ENCODE peak calls at places on chromosomes 12 and 14, in ten cellular contexts. One of them, this sample, is unnamed.

GRCh38 chr14:77603654-77604270 is 12.7 kb downstream of the SPTLC2 start:
- DNase-seq in A549: peak; percentile 53
- DNase-seq in HFF-Myc: no peak
- DNase-seq in K562: peak; percentile 58
- DNase-seq in DND-41: no peak
- DNase-seq in PC-3: peak; percentile 35
- DNase-seq in cardiac fibroblast: no peak
- DNase-seq in fibroblast of lung: peak; percentile 25
- DNase-seq in ovary: no peak
- DNase-seq in Calu3: peak; percentile 19
- DNase-seq in this sample: no peak

GRCh38 chr12:12265571-12266388 is 1.1 kb downstream of the LRP6 start:
- DNase-seq in fibroblast of lung: peak; percentile 66
- DNase-seq in Calu3: no peak
- DNase-seq in cardiac fibroblast: peak; percentile 54
- DNase-seq in ovary: no peak
- DNase-seq in K562: peak; percentile 44
- DNase-seq in HFF-Myc: no peak
- DNase-seq in PC-3: peak; percentile 44
- DNase-seq in A549: peak; percentile 35
- DNase-seq in DND-41: no peak
- DNase-seq in this sample: no peak

GRCh38 chr12:12734561-12735071 is 17.4 kb downstream of the CDKN1B start:
- DNase-seq in K562: no peak
- DNase-seq in ovary: no peak
- DNase-seq in cardiac fibroblast: peak; percentile 39
- DNase-seq in PC-3: no peak
- DNase-seq in Calu3: no peak
- DNase-seq in fibroblast of lung: no peak
- DNase-seq in A549: no peak
- DNase-seq in HFF-Myc: no peak
- DNase-seq in DND-41: no peak
- DNase-seq in this sample: peak; percentile 75

GRCh38 chr12:51887476-51888315 is at the start of gene ANKRD33:
- DNase-seq in K562: peak; percentile 73
- DNase-seq in HFF-Myc: no peak
- DNase-seq in ovary: no peak
- DNase-seq in fibroblast of lung: peak; percentile 28
- DNase-seq in DND-41: no peak
- DNase-seq in Calu3: peak; percentile 37
- DNase-seq in PC-3: no peak
- DNase-seq in cardiac fibroblast: no peak
- DNase-seq in A549: no peak
- DNase-seq in this sample: no peak

GRCh38 chr14:71247106-71247505 is 339.8 kb downstream of the PCNX1 start:
- DNase-seq in Calu3: no peak
- DNase-seq in DND-41: no peak
- DNase-seq in K562: no peak
- DNase-seq in cardiac fibroblast: peak; percentile 38
- DNase-seq in ovary: no peak
- DNase-seq in HFF-Myc: no peak
- DNase-seq in fibroblast of lung: no peak
- DNase-seq in A549: no peak
- DNase-seq in PC-3: no peak
- DNase-seq in this sample: no peak

GRCh38 chr12:130775953-130776856 is 60.1 kb upstream of the RIMBP2 start:
- DNase-seq in HFF-Myc: no peak
- DNase-seq in A549: peak; percentile 65
- DNase-seq in Calu3: peak; percentile 82
- DNase-seq in cardiac fibroblast: peak; percentile 81
- DNase-seq in ovary: no peak
- DNase-seq in PC-3: peak; percentile 88
- DNase-seq in DND-41: no peak
- DNase-seq in K562: peak; percentile 35
- DNase-seq in fibroblast of lung: peak; percentile 96
- DNase-seq in this sample: peak; percentile 46

GRCh38 chr14:69500096-69500495 is 15.6 kb downstream of the PLEKHD1 start:
- DNase-seq in Calu3: no peak
- DNase-seq in K562: no peak
- DNase-seq in ovary: no peak
- DNase-seq in PC-3: no peak
- DNase-seq in A549: no peak
- DNase-seq in cardiac fibroblast: no peak
- DNase-seq in DND-41: no peak
- DNase-seq in fibroblast of lung: no peak
- DNase-seq in HFF-Myc: no peak
- DNase-seq in this sample: no peak

GRCh38 chr14:69005432-69006148 is 26.5 kb upstream of the ACTN1 start:
- DNase-seq in K562: peak; percentile 20
- DNase-seq in ovary: peak; percentile 36
- DNase-seq in DND-41: no peak
- DNase-seq in HFF-Myc: peak; percentile 85
- DNase-seq in cardiac fibroblast: peak; percentile 94
- DNase-seq in fibroblast of lung: peak; percentile 77
- DNase-seq in PC-3: peak; percentile 91
- DNase-seq in A549: peak; percentile 70
- DNase-seq in Calu3: peak; percentile 71
- DNase-seq in this sample: peak; percentile 61

GRCh38 chr14:55536208-55536708 is 43.7 kb upstream of the KTN1 start:
- DNase-seq in fibroblast of lung: no peak
- DNase-seq in DND-41: no peak
- DNase-seq in K562: no peak
- DNase-seq in ovary: no peak
- DNase-seq in A549: no peak
- DNase-seq in Calu3: no peak
- DNase-seq in PC-3: peak; percentile 43
- DNase-seq in HFF-Myc: no peak
- DNase-seq in cardiac fibroblast: no peak
- DNase-seq in this sample: no peak

GRCh38 chr14:55535521-55536207 is 44.3 kb upstream of the KTN1 start:
- DNase-seq in HFF-Myc: no peak
- DNase-seq in Calu3: no peak
- DNase-seq in ovary: no peak
- DNase-seq in fibroblast of lung: no peak
- DNase-seq in K562: no peak
- DNase-seq in PC-3: peak; percentile 88
- DNase-seq in A549: no peak
- DNase-seq in cardiac fibroblast: peak; percentile 32
- DNase-seq in DND-41: no peak
- DNase-seq in this sample: no peak

GRCh38 chr14:55530464-55530863 is 49.5 kb upstream of the KTN1 start:
- DNase-seq in DND-41: no peak
- DNase-seq in cardiac fibroblast: no peak
- DNase-seq in A549: no peak
- DNase-seq in K562: no peak
- DNase-seq in PC-3: no peak
- DNase-seq in fibroblast of lung: no peak
- DNase-seq in HFF-Myc: no peak
- DNase-seq in ovary: no peak
- DNase-seq in Calu3: no peak
- DNase-seq in this sample: no peak

GRCh38 chr14:55533960-55534359 is 46.0 kb upstream of the KTN1 start:
- DNase-seq in cardiac fibroblast: no peak
- DNase-seq in PC-3: no peak
- DNase-seq in K562: no peak
- DNase-seq in ovary: no peak
- DNase-seq in DND-41: no peak
- DNase-seq in fibroblast of lung: no peak
- DNase-seq in HFF-Myc: no peak
- DNase-seq in A549: no peak
- DNase-seq in Calu3: no peak
- DNase-seq in this sample: no peak

DNA sequence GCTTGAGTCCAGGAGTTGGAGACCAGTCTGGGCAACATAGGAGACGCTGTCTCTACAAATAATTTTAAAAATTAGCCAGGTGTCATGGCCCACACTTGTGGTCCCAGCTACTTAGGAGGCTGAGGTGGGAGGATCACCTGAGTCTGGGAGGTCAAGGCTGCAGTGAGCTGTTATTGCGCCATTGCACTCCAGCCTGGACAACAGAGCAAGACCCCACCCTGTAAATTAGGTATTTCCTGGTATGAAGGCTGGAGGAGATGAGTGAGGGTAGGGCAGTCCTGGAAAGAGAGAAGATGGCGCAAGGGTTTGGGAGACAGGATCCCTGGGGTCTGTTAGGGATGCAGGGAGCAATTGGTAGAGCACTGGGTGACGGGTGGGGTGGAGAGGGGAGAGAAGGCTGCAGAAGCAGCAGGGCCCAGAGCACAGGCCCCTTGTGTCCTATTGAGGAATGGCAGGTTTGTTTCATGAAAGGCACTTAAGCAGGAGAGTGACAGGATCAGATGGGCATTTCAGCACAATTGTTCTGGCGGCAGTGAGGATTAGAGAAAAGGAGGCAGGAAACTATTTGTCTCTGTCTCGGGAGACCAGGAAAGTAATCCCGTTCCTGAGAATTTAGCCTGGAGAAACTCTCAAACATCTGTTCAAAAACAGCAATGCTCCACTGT is 47.2 kb upstream of the KTN1 start:
- DNase-seq in fibroblast of lung: no peak
- DNase-seq in K562: no peak
- DNase-seq in cardiac fibroblast: no peak
- DNase-seq in ovary: no peak
- DNase-seq in A549: no peak
- DNase-seq in Calu3: no peak
- DNase-seq in PC-3: peak; percentile 27
- DNase-seq in HFF-Myc: no peak
- DNase-seq in DND-41: no peak
- DNase-seq in this sample: no peak
- TF ChIP-seq CTCF in fibroblast of lung: no peak
- TF ChIP-seq CTCF in K562: no peak
- TF ChIP-seq CTCF in cardiac fibroblast: peak; percentile 34
- TF ChIP-seq CTCF in ovary: no peak
- TF ChIP-seq CTCF in A549: no peak
- TF ChIP-seq CTCF in Calu3: no peak
- TF ChIP-seq CTCF in PC-3: peak; percentile 49
- TF ChIP-seq CTCF in HFF-Myc: peak; percentile 18
- TF ChIP-seq CTCF in DND-41: no peak
- TF ChIP-seq CTCF in this sample: no peak

DNA sequence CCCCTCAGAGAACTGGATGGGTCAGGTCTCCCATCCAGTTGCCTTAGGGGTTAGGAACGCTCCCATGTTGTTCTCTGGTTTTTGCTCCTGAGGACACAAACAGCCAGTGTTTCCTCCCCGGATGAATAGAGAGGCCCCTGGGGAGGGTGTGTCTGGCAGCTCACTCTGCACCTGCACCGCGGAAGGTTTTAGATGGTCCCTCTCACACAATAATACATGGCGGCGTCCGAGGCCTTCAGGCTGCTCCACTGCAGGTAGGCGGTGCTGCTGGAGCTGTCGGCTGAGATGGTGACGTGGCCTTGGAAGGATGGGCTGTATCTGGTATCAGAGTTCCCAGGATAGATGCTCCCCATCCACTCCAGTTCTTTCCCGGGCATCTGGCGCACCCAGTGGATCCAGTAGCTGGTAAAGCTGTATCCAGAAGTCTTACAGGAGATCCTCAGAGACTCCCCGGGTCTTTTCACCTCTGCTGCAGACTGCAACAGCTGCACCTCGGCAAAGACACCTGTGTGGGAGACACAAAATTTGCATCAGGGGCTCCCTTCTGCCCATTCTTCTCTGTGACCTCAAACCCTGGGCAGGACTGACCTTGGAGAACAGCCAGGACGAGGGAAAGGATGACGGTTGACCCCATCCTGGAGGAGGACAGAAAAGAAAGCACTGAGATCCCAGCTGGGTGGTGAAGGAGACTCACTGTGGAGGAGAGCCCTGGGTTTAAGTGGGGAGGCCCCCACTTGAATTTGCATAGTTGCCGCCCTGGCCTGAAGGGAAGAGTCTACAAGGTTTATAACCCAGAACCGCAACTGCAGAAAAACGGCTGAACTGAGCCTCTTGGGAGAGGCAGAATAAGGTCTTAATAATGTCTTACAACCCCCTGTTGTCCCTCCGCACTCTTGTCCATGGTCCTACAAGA is 1324.8 kb downstream of the TMEM121 start:
- DNase-seq in DND-41: no peak
- DNase-seq in PC-3: no peak
- DNase-seq in fibroblast of lung: no peak
- DNase-seq in HFF-Myc: no peak
- DNase-seq in Calu3: no peak
- DNase-seq in K562: no peak
- DNase-seq in A549: no peak
- DNase-seq in cardiac fibroblast: no peak
- DNase-seq in ovary: no peak
- DNase-seq in this sample: no peak
- TF ChIP-seq CTCF in DND-41: no peak
- TF ChIP-seq CTCF in PC-3: no peak
- TF ChIP-seq CTCF in fibroblast of lung: no peak
- TF ChIP-seq CTCF in HFF-Myc: no peak
- TF ChIP-seq CTCF in Calu3: no peak
- TF ChIP-seq CTCF in K562: no peak
- TF ChIP-seq CTCF in A549: no peak
- TF ChIP-seq CTCF in cardiac fibroblast: no peak
- TF ChIP-seq CTCF in ovary: no peak
- TF ChIP-seq CTCF in this sample: no peak

GRCh38 chr12:3275171-3276041 is 198.2 kb downstream of the TSPAN9 start:
- DNase-seq in K562: peak; percentile 63
- DNase-seq in DND-41: peak; percentile 69
- DNase-seq in cardiac fibroblast: peak; percentile 80
- DNase-seq in ovary: peak; percentile 86
- DNase-seq in A549: peak; percentile 62
- DNase-seq in Calu3: peak; percentile 85
- DNase-seq in HFF-Myc: no peak
- DNase-seq in fibroblast of lung: peak; percentile 66
- DNase-seq in PC-3: peak; percentile 81
- DNase-seq in this sample: no peak
- TF ChIP-seq CTCF in K562: peak; percentile 87
- TF ChIP-seq CTCF in DND-41: peak; percentile 96
- TF ChIP-seq CTCF in cardiac fibroblast: peak; percentile 98
- TF ChIP-seq CTCF in ovary: peak; percentile 96
- TF ChIP-seq CTCF in A549: peak; percentile 94
- TF ChIP-seq CTCF in Calu3: peak; percentile 84
- TF ChIP-seq CTCF in HFF-Myc: peak; percentile 98
- TF ChIP-seq CTCF in fibroblast of lung: peak; percentile 94
- TF ChIP-seq CTCF in PC-3: peak; percentile 94
- TF ChIP-seq CTCF in this sample: peak; percentile 98

GRCh38 chr12:131893605-131894312 is 663 bp upstream of the ULK1 start:
- DNase-seq in cardiac fibroblast: peak; percentile 20
- DNase-seq in fibroblast of lung: no peak
- DNase-seq in DND-41: no peak
- DNase-seq in Calu3: no peak
- DNase-seq in A549: no peak
- DNase-seq in PC-3: no peak
- DNase-seq in K562: no peak
- DNase-seq in HFF-Myc: no peak
- DNase-seq in ovary: no peak
- DNase-seq in this sample: no peak

GRCh38 chr12:131895640-131896079 is 1.2 kb downstream of the ULK1 start:
- DNase-seq in fibroblast of lung: no peak
- DNase-seq in HFF-Myc: no peak
- DNase-seq in cardiac fibroblast: no peak
- DNase-seq in ovary: no peak
- DNase-seq in K562: peak; percentile 38
- DNase-seq in Calu3: no peak
- DNase-seq in DND-41: peak; percentile 55
- DNase-seq in A549: no peak
- DNase-seq in PC-3: peak; percentile 18
- DNase-seq in this sample: no peak

GRCh38 chr12:131894981-131895639 is 688 bp downstream of the ULK1 start:
- DNase-seq in A549: peak; percentile 49
- DNase-seq in K562: no peak
- DNase-seq in DND-41: peak; percentile 24
- DNase-seq in fibroblast of lung: no peak
- DNase-seq in cardiac fibroblast: peak; percentile 12
- DNase-seq in PC-3: no peak
- DNase-seq in Calu3: no peak
- DNase-seq in HFF-Myc: no peak
- DNase-seq in ovary: peak; percentile 63
- DNase-seq in this sample: no peak

GRCh38 chr12:131894313-131894860 is at the start of gene ULK1:
- DNase-seq in HFF-Myc: peak; percentile 50
- DNase-seq in Calu3: peak; percentile 98
- DNase-seq in K562: peak; percentile 92
- DNase-seq in fibroblast of lung: peak; percentile 90
- DNase-seq in PC-3: peak; percentile 96
- DNase-seq in ovary: peak; percentile 96
- DNase-seq in A549: peak; percentile 90
- DNase-seq in DND-41: peak; percentile 94
- DNase-seq in cardiac fibroblast: peak; percentile 84
- DNase-seq in this sample: no peak

GRCh38 chr12:131892711-131893604 is 1.5 kb upstream of the ULK1 start:
- DNase-seq in DND-41: no peak
- DNase-seq in K562: no peak
- DNase-seq in A549: no peak
- DNase-seq in ovary: no peak
- DNase-seq in PC-3: no peak
- DNase-seq in Calu3: no peak
- DNase-seq in cardiac fibroblast: no peak
- DNase-seq in HFF-Myc: no peak
- DNase-seq in fibroblast of lung: no peak
- DNase-seq in this sample: no peak
- TF ChIP-seq CTCF in DND-41: no peak
- TF ChIP-seq CTCF in K562: no peak
- TF ChIP-seq CTCF in A549: no peak
- TF ChIP-seq CTCF in ovary: no peak
- TF ChIP-seq CTCF in PC-3: no peak
- TF ChIP-seq CTCF in Calu3: no peak
- TF ChIP-seq CTCF in cardiac fibroblast: no peak
- TF ChIP-seq CTCF in HFF-Myc: no peak
- TF ChIP-seq CTCF in fibroblast of lung: no peak
- TF ChIP-seq CTCF in this sample: no peak

This sample was measured in BJ.